ENCODE peak calls at places on chromosomes 4 and X, in nine cellular contexts. P, T, C, R, B, X, V, I and F are unnamed samples.

GRCh38 chr4:7206856-7207567 is 14.7 kb downstream of the SORCS2 start:
- DNase-seq in V (peak; percentile 92), R (no peak), B (peak; percentile 69), C (no peak), P (peak; percentile 62), X (no peak), I (peak; percentile 90), T (peak; percentile 78), F (no peak)

GRCh38 chrX:118948270-118948669 is 26.1 kb upstream of the LONRF3 start:
- DNase-seq in C (no peak), V (no peak), X (no peak), R (no peak), B (no peak), I (no peak), T (no peak), P (no peak), F (no peak)

GRCh38 chr4:41406051-41406516 is 131.9 kb upstream of the LIMCH1 start:
- DNase-seq in R (no peak), I (no peak), V (no peak), T (no peak), B (no peak), X (no peak), C (no peak), P (no peak), F (no peak)

GRCh38 chrX:50721771-50722521 is 92.0 kb downstream of the SHROOM4 start:
- DNase-seq in T (no peak), V (no peak), B (peak; percentile 45), X (no peak), C (no peak), I (no peak), R (no peak), P (no peak), F (no peak)

GRCh38 chrX:132909643-132910042 is 48.8 kb downstream of the HS6ST2 start:
- DNase-seq in V (no peak), T (peak; percentile 55), C (no peak), B (no peak), P (no peak), X (no peak), R (no peak), I (peak; percentile 5), F (no peak)

GRCh38 chr4:151569650-151570049 is 160.7 kb downstream of the FHIP1A start:
- DNase-seq in B (no peak), T (no peak), P (no peak), X (no peak), V (no peak), I (no peak), R (no peak), C (no peak), F (no peak)

GRCh38 chr4:77045490-77045889 is 30.3 kb downstream of the CCNI start:
- DNase-seq in V (no peak), R (no peak), P (no peak), X (no peak), I (peak; percentile 49), C (no peak), B (peak; percentile 50), T (no peak), F (no peak)

GRCh38 chrX:45788941-45789348 is 588.3 kb upstream of the DIPK2B start:
- DNase-seq in R (no peak), C (no peak), X (no peak), P (no peak), I (peak; percentile 52), T (peak; percentile 45), V (no peak), B (no peak), F (no peak)

GRCh38 chr4:77220841-77221613 is 64.0 kb downstream of the CCNG2 start:
- DNase-seq in C (no peak), V (peak; percentile 63), P (no peak), X (no peak), R (no peak), T (no peak), I (peak; percentile 54), B (no peak), F (no peak)

GRCh38 chr4:113476800-113477199 is 284.7 kb downstream of the CAMK2D start:
- DNase-seq in X (no peak), B (no peak), P (no peak), R (no peak), C (no peak), T (peak; percentile 86), I (peak; percentile 47), V (no peak), F (no peak)

GRCh38 chr4:140293979-140294378 is 79.5 kb upstream of the SCOC start:
- DNase-seq in X (no peak), I (no peak), B (no peak), V (no peak), C (no peak), P (no peak), R (no peak), T (no peak), F (no peak)

DNA sequence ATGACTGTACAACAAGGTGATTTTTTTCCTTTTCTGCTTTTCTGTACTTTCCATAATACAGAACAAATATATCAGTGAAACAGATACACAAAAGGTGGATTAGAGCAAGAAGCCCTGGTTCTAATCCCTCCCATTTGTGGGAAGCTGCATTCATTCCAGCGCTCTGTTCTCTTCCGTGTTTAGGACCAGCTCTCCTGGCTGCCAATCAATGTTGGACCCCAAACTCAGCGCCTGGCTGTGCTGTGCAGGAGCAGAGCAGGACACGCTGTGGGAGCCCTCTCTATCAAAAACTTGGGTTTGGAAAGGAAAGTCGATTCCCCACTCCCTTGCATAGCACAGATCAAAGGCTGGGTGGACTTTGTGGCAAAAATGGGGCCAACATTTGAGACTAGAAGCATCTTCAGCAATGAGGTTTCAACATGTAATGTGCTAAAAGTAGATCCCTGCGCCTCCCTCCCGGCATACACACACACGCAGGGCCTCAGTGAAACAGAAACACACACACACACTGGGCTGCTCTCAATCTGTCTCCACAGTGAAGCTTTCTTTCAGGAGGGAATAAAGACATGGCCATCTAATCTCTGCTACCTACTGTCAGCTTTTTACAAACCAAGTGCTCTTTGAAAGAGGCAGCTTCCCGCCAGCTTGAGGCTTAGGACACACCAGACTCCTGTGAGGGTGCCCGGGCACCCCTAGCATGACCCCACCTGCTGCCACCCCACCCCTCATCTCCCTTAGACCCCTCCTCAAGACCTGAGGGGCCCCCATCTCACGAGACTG is 12.2 kb downstream of the WDR1 start:
- DNase-seq in V (no peak), C (no peak), T (no peak), R (no peak), B (peak; percentile 62), P (no peak), I (no peak), X (no peak), F (no peak)
- H3K27ac ChIP-seq in V (peak overlapping the region; percentile 71), C (peak overlapping the region; percentile 40), T (no peak overlapping the region), R (peak overlapping the region; percentile 41), B (peak overlapping the region; percentile 80), P (no peak overlapping the region), I (peak overlapping the region; percentile 82), X (peak overlapping the region; percentile 74), F (no peak overlapping the region)

DNA sequence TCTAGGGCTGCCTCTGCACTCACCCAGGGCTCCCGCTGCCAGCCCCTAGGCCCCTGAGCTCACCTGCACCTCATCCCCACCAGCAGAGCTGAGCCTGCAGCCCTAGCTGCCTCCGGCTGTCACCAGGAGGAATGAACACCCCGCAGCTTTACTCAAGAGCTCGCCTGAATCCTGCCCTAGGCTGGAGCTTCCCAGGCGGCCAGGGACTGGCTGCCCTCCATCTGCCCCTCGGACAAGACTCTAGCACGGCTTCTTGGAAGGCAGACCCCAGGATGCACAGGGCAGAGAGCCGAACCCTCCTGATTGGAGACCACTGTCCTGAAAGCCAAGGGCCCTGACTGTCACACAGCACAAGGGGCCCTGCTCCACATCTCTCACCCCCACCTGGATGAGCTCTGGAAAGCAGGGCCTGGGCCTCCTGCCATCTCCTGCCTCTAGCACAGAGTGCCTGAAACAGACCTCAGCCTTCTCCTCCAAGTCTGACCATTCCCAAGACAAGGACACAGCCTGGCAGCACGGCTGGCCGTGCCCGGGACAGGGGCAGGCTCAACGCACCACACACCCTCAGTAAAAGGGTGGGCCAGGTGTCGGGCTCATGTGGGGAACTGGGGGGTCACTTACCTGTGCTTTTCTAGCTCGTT is 4.4 kb downstream of the MXD4 start:
- DNase-seq in P (peak; percentile 13), T (no peak), I (no peak), V (peak; percentile 47), X (peak; percentile 70), C (no peak), B (no peak), R (peak; percentile 0), F (no peak)
- H3K27ac ChIP-seq in P (peak overlapping the region; percentile 90), T (no peak overlapping the region), I (no peak overlapping the region), V (peak overlapping the region; percentile 78), X (peak overlapping the region; percentile 56), C (peak overlapping the region; percentile 80), B (no peak overlapping the region), R (no peak overlapping the region), F (no peak overlapping the region)

GRCh38 chr4:86978709-86979108 is 43.9 kb downstream of the AFF1 start:
- DNase-seq in X (no peak), V (no peak), I (no peak), R (no peak), B (no peak), P (no peak), T (no peak), C (no peak), F (no peak)

GRCh38 chr4:86974481-86975050 is 39.8 kb downstream of the AFF1 start:
- DNase-seq in V (no peak), C (no peak), R (no peak), B (no peak), I (no peak), P (no peak), T (no peak), X (no peak), F (no peak)

GRCh38 chr4:86977621-86978184 is 42.9 kb downstream of the AFF1 start:
- DNase-seq in V (no peak), P (peak; percentile 43), T (peak; percentile 99), I (peak; percentile 76), X (no peak), B (no peak), R (no peak), C (no peak), F (no peak)

GRCh38 chr4:86975927-86976326 is 41.1 kb downstream of the AFF1 start:
- DNase-seq in R (no peak), B (no peak), P (no peak), C (no peak), I (no peak), V (no peak), T (no peak), X (no peak), F (no peak)

DNA sequence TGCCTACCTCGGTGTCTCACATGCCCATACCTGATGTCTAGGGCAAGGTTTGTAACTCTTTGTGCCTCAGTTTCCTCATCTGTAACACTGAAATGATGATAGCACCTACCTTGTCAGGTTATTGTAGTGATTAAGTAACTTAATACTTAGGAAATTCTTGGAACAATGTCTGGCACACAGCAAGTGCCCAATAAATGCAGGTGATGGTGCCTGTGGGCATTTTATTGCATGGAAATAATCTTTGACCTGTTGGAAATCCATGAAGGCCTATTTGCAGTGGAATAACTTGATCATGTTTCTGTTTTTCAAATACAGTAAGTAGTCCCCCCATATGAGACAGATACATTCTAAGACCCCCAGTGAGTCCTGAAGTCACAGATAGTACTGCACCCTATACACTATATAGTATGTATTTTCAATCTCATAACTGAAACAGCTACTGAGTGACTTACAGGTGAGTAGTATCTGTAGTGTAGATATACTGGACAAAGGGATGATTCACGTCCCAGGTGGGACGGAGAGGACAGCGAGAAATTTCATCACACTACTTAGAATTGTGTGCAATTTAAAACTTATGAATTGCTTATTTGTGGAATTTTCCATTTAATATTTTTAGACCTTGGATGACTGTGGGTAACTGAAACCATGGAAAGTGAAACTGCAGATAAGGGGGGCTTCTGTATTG is 42.1 kb downstream of the AFF1 start:
- DNase-seq in X (no peak), I (no peak), T (peak; percentile 84), R (no peak), V (no peak), P (no peak), B (no peak), C (no peak), F (no peak)
- H3K27ac ChIP-seq in X (peak overlapping the region; percentile 69), I (no peak overlapping the region), T (peak overlapping the region; percentile 99), R (no peak overlapping the region), V (no peak overlapping the region), P (peak overlapping the region; percentile 33), B (no peak overlapping the region), C (no peak overlapping the region), F (no peak overlapping the region)

GRCh38 chrX:19747672-19748610 is 139.5 kb downstream of the SH3KBP1 start:
- DNase-seq in V (peak; percentile 48), R (peak; percentile 60), X (no peak), T (no peak), B (no peak), C (no peak), P (peak; percentile 11), I (no peak), F (no peak)
- H3K27ac ChIP-seq in V (no peak overlapping the region), R (peak overlapping the region; percentile 73), X (no peak overlapping the region), T (no peak overlapping the region), B (peak overlapping the region; percentile 53), C (no peak overlapping the region), P (no peak overlapping the region), I (no peak overlapping the region), F (no peak overlapping the region)